ENCODE peak calls at places on chromosomes 3 and 15, in seven cellular contexts. One of them, this sample, is unnamed.

GRCh38 chr3:114685053-114685630 is 391.3 kb downstream of the TIGIT start:
- DNase-seq in uterus: no peak
- DNase-seq in memory B cell: no peak
- DNase-seq in caudate nucleus: no peak
- DNase-seq in activated CD8-positive, alpha-beta memory T cell treated with anti-CD3 and anti-CD28 coated beads, Interleukin-2, amount 10 ng/mL, durations not matched to agents 7 days and 5 days: no peak
- DNase-seq in AG09319: no peak
- DNase-seq in choroid plexus epithelial cell: peak; percentile 40
- DNase-seq in this sample: no peak

GRCh38 chr3:112407888-112408702 is 75.1 kb downstream of the CD200 start:
- DNase-seq in choroid plexus epithelial cell: no peak
- DNase-seq in memory B cell: no peak
- DNase-seq in AG09319: no peak
- DNase-seq in uterus: no peak
- DNase-seq in caudate nucleus: no peak
- DNase-seq in activated CD8-positive, alpha-beta memory T cell treated with anti-CD3 and anti-CD28 coated beads, Interleukin-2, amount 10 ng/mL, durations not matched to agents 7 days and 5 days: no peak
- DNase-seq in this sample: no peak

GRCh38 chr3:123870033-123870432 is 14.1 kb downstream of the MYLK start:
- DNase-seq in AG09319: no peak
- DNase-seq in memory B cell: no peak
- DNase-seq in choroid plexus epithelial cell: no peak
- DNase-seq in caudate nucleus: no peak
- DNase-seq in activated CD8-positive, alpha-beta memory T cell treated with anti-CD3 and anti-CD28 coated beads, Interleukin-2, amount 10 ng/mL, durations not matched to agents 7 days and 5 days: no peak
- DNase-seq in uterus: no peak
- DNase-seq in this sample: no peak

GRCh38 chr3:29805757-29806156 is 524.9 kb downstream of the RBMS3 start:
- DNase-seq in memory B cell: no peak
- DNase-seq in caudate nucleus: no peak
- DNase-seq in activated CD8-positive, alpha-beta memory T cell treated with anti-CD3 and anti-CD28 coated beads, Interleukin-2, amount 10 ng/mL, durations not matched to agents 7 days and 5 days: no peak
- DNase-seq in AG09319: no peak
- DNase-seq in choroid plexus epithelial cell: peak; percentile 35
- DNase-seq in uterus: no peak
- DNase-seq in this sample: no peak

GRCh38 chr15:51348688-51349087 is 7.2 kb downstream of the GLDN start:
- DNase-seq in uterus: no peak
- DNase-seq in choroid plexus epithelial cell: no peak
- DNase-seq in activated CD8-positive, alpha-beta memory T cell treated with anti-CD3 and anti-CD28 coated beads, Interleukin-2, amount 10 ng/mL, durations not matched to agents 7 days and 5 days: no peak
- DNase-seq in memory B cell: no peak
- DNase-seq in AG09319: no peak
- DNase-seq in caudate nucleus: no peak
- DNase-seq in this sample: no peak

GRCh38 chr15:57122080-57122845 is 203.8 kb downstream of the TCF12 start:
- DNase-seq in activated CD8-positive, alpha-beta memory T cell treated with anti-CD3 and anti-CD28 coated beads, Interleukin-2, amount 10 ng/mL, durations not matched to agents 7 days and 5 days: no peak
- DNase-seq in uterus: no peak
- DNase-seq in caudate nucleus: no peak
- DNase-seq in AG09319: no peak
- DNase-seq in choroid plexus epithelial cell: peak; percentile 34
- DNase-seq in memory B cell: no peak
- DNase-seq in this sample: no peak

GRCh38 chr3:98573231-98573728 is 20.1 kb downstream of the CPOX start:
- DNase-seq in memory B cell: no peak
- DNase-seq in AG09319: no peak
- DNase-seq in choroid plexus epithelial cell: peak; percentile 65
- DNase-seq in activated CD8-positive, alpha-beta memory T cell treated with anti-CD3 and anti-CD28 coated beads, Interleukin-2, amount 10 ng/mL, durations not matched to agents 7 days and 5 days: no peak
- DNase-seq in caudate nucleus: no peak
- DNase-seq in uterus: no peak
- DNase-seq in this sample: no peak

GRCh38 chr3:21705769-21706168 is 45.2 kb downstream of the ZNF385D start:
- DNase-seq in choroid plexus epithelial cell: peak; percentile 10
- DNase-seq in uterus: no peak
- DNase-seq in caudate nucleus: peak; percentile 5
- DNase-seq in activated CD8-positive, alpha-beta memory T cell treated with anti-CD3 and anti-CD28 coated beads, Interleukin-2, amount 10 ng/mL, durations not matched to agents 7 days and 5 days: no peak
- DNase-seq in AG09319: no peak
- DNase-seq in memory B cell: no peak
- DNase-seq in this sample: no peak

GRCh38 chr3:32276279-32276841 is 37.9 kb downstream of the CMTM8 start:
- DNase-seq in activated CD8-positive, alpha-beta memory T cell treated with anti-CD3 and anti-CD28 coated beads, Interleukin-2, amount 10 ng/mL, durations not matched to agents 7 days and 5 days: no peak
- DNase-seq in uterus: no peak
- DNase-seq in caudate nucleus: no peak
- DNase-seq in choroid plexus epithelial cell: peak; percentile 80
- DNase-seq in memory B cell: no peak
- DNase-seq in AG09319: no peak
- DNase-seq in this sample: no peak

GRCh38 chr3:110650752-110651151 is 420.9 kb upstream of the NECTIN3 start:
- DNase-seq in choroid plexus epithelial cell: peak; percentile 46
- DNase-seq in memory B cell: no peak
- DNase-seq in caudate nucleus: no peak
- DNase-seq in activated CD8-positive, alpha-beta memory T cell treated with anti-CD3 and anti-CD28 coated beads, Interleukin-2, amount 10 ng/mL, durations not matched to agents 7 days and 5 days: no peak
- DNase-seq in AG09319: peak; percentile 62
- DNase-seq in uterus: no peak
- DNase-seq in this sample: no peak

GRCh38 chr3:135078283-135078682 is 283.2 kb downstream of the EPHB1 start:
- DNase-seq in uterus: no peak
- DNase-seq in AG09319: no peak
- DNase-seq in choroid plexus epithelial cell: no peak
- DNase-seq in activated CD8-positive, alpha-beta memory T cell treated with anti-CD3 and anti-CD28 coated beads, Interleukin-2, amount 10 ng/mL, durations not matched to agents 7 days and 5 days: no peak
- DNase-seq in memory B cell: no peak
- DNase-seq in caudate nucleus: no peak
- DNase-seq in this sample: no peak

GRCh38 chr3:43317461-43318316 is 31.3 kb downstream of the SNRK start:
- DNase-seq in choroid plexus epithelial cell: peak; percentile 43
- DNase-seq in caudate nucleus: no peak
- DNase-seq in activated CD8-positive, alpha-beta memory T cell treated with anti-CD3 and anti-CD28 coated beads, Interleukin-2, amount 10 ng/mL, durations not matched to agents 7 days and 5 days: no peak
- DNase-seq in uterus: no peak
- DNase-seq in AG09319: no peak
- DNase-seq in memory B cell: no peak
- DNase-seq in this sample: no peak

GRCh38 chr3:35665390-35666055 is 26.2 kb downstream of the ARPP21 start:
- DNase-seq in AG09319: no peak
- DNase-seq in choroid plexus epithelial cell: peak; percentile 13
- DNase-seq in uterus: no peak
- DNase-seq in caudate nucleus: no peak
- DNase-seq in activated CD8-positive, alpha-beta memory T cell treated with anti-CD3 and anti-CD28 coated beads, Interleukin-2, amount 10 ng/mL, durations not matched to agents 7 days and 5 days: no peak
- DNase-seq in memory B cell: no peak
- DNase-seq in this sample: no peak

GRCh38 chr15:39789736-39790135 is 7.1 kb upstream of the FSIP1 start:
- DNase-seq in memory B cell: no peak
- DNase-seq in choroid plexus epithelial cell: peak; percentile 34
- DNase-seq in caudate nucleus: no peak
- DNase-seq in uterus: no peak
- DNase-seq in AG09319: no peak
- DNase-seq in activated CD8-positive, alpha-beta memory T cell treated with anti-CD3 and anti-CD28 coated beads, Interleukin-2, amount 10 ng/mL, durations not matched to agents 7 days and 5 days: no peak
- DNase-seq in this sample: no peak

GRCh38 chr3:150177673-150178378 is 207.1 kb upstream of the PFN2 start:
- DNase-seq in caudate nucleus: no peak
- DNase-seq in memory B cell: no peak
- DNase-seq in choroid plexus epithelial cell: peak; percentile 76
- DNase-seq in AG09319: no peak
- DNase-seq in uterus: no peak
- DNase-seq in activated CD8-positive, alpha-beta memory T cell treated with anti-CD3 and anti-CD28 coated beads, Interleukin-2, amount 10 ng/mL, durations not matched to agents 7 days and 5 days: no peak
- DNase-seq in this sample: no peak

GRCh38 chr3:108806316-108806715 is 16.3 kb upstream of the TRAT1 start:
- DNase-seq in caudate nucleus: no peak
- DNase-seq in memory B cell: no peak
- DNase-seq in uterus: no peak
- DNase-seq in choroid plexus epithelial cell: no peak
- DNase-seq in AG09319: no peak
- DNase-seq in activated CD8-positive, alpha-beta memory T cell treated with anti-CD3 and anti-CD28 coated beads, Interleukin-2, amount 10 ng/mL, durations not matched to agents 7 days and 5 days: peak; percentile 77
- DNase-seq in this sample: peak; percentile 59

GRCh38 chr3:13415236-13416001 is 4.7 kb downstream of the NUP210 start:
- DNase-seq in AG09319: no peak
- DNase-seq in choroid plexus epithelial cell: no peak
- DNase-seq in uterus: no peak
- DNase-seq in activated CD8-positive, alpha-beta memory T cell treated with anti-CD3 and anti-CD28 coated beads, Interleukin-2, amount 10 ng/mL, durations not matched to agents 7 days and 5 days: no peak
- DNase-seq in memory B cell: no peak
- DNase-seq in caudate nucleus: no peak
- DNase-seq in this sample: no peak